ENCODE peak calls at places on chromosomes 12 and 14, in four cellular contexts. C, T, O and P are unnamed samples.

GRCh38 chr12:111330800-111331752 is 37.8 kb downstream of the PHETA1 start:
- DNase-seq in C (no peak), T (no peak), O (no peak), P (no peak)

GRCh38 chr12:94671917-94672316 is 21.6 kb upstream of the TMCC3 start:
- DNase-seq in C (no peak), T (no peak), O (no peak), P (no peak)

GRCh38 chr14:99513946-99514551 is 32.8 kb downstream of the CCNK start:
- DNase-seq in C (no peak), T (no peak), O (no peak), P (no peak)

GRCh38 chr12:13001725-13002040 is 1.6 kb upstream of the HEBP1 start:
- DNase-seq in C (no peak), T (no peak), O (no peak), P (no peak)

GRCh38 chr12:51593539-51593938 is 2.5 kb downstream of the SCN8A start:
- DNase-seq in C (peak; percentile 16), T (no peak), O (no peak), P (peak; percentile 17)

GRCh38 chr12:72471806-72472205 is 199.6 kb downstream of the TRHDE start:
- DNase-seq in C (no peak), T (no peak), O (no peak), P (no peak)

GRCh38 chr14:68291820-68292219 is 472.2 kb downstream of the RAD51B start:
- DNase-seq in C (no peak), T (no peak), O (no peak), P (no peak)

GRCh38 chr14:77026166-77026929 is 2.2 kb downstream of the IRF2BPL start:
- DNase-seq in C (peak; percentile 12), T (peak; percentile 75), O (peak; percentile 67), P (no peak)

GRCh38 chr12:132275110-132275531 is 54.3 kb downstream of the GALNT9 start:
- DNase-seq in C (no peak), T (peak; percentile 67), O (peak; percentile 13), P (no peak)

GRCh38 chr14:38481939-38482678 is 226.2 kb upstream of the CLEC14A start:
- DNase-seq in C (no peak), T (no peak), O (no peak), P (peak; percentile 16)
- H3K9me3 ChIP-seq in C (no peaks in the 10 kb centered on the region), T (peaks cover 11% of the 10 kb centered on the region), O (no peaks in the 10 kb centered on the region), P (no peaks in the 10 kb centered on the region)

GRCh38 chr14:69710378-69710777 is 56.6 kb upstream of the SRSF5 start:
- DNase-seq in C (no peak), T (no peak), O (no peak), P (no peak)
- H3K4me1 ChIP-seq in C (peaks cover 9% of the 10 kb centered on the region), T (peaks cover 32% of the 10 kb centered on the region), O (peaks cover 34% of the 10 kb centered on the region), P (peaks cover 17% of the 10 kb centered on the region)

DNA sequence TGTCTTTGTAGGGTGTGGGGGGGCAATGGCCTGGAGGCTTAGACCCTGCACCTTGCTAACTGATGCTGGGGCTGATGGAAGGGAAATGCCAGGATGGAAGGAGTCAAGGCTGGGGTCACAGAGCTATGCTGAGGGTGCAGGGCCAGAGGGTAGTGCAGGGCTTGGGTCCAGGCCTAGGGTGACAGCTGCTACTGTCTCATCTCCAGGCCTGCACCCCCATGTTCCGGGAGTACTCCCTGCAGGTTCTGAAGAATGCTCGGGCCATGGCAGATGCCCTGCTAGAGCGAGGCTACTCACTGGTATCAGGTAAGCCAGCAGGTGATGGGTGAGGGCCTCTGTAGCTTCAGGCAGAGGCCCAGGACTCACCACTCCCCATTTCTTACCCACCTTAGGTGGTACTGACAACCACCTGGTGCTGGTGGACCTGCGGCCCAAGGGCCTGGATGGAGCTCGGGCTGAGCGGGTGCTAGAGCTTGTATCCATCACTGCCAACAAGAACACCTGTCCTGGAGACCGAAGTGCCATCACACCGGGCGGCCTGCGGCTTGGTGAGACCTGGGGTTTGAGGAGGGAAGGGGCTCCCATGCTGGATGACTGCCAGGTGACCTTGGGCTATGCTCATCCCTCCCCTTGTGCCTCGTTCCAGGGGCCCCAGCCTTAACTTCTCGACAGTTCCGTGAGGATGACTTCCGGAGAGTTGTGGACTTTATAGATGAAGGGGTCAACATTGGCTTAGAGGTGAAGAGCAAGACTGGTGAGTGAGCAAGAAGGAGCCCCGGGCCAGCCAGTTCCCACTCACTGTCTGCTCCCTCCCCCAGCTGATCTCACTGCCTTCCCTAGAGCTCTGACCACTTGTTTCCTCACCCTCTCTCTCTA is 4.1 kb downstream of the SHMT2 start:
- DNase-seq in C (no peak), T (peak; percentile 53), O (no peak), P (no peak)
- H3K36me3 ChIP-seq in C (peaks cover 23% of the 10 kb centered on the region), T (no peaks in the 10 kb centered on the region), O (peaks cover 7% of the 10 kb centered on the region), P (peaks cover 28% of the 10 kb centered on the region)

GRCh38 chr14:26068060-26068459 is 529.8 kb downstream of the NOVA1 start:
- DNase-seq in C (no peak), T (no peak), O (no peak), P (no peak)
- H3K9me3 ChIP-seq in C (no peaks in the 10 kb centered on the region), T (no peaks in the 10 kb centered on the region), O (no peaks in the 10 kb centered on the region), P (no peaks in the 10 kb centered on the region)

GRCh38 chr14:59127437-59127732 is 61.1 kb upstream of the DAAM1 start:
- DNase-seq in C (no peak), T (no peak), O (no peak), P (no peak)

GRCh38 chr14:59123975-59124374 is 64.5 kb upstream of the DAAM1 start:
- DNase-seq in C (no peak), T (no peak), O (no peak), P (no peak)

GRCh38 chr14:59126714-59127436 is 61.6 kb upstream of the DAAM1 start:
- DNase-seq in C (peak; percentile 13), T (no peak), O (no peak), P (peak; percentile 62)

GRCh38 chr14:59123526-59123925 is 64.9 kb upstream of the DAAM1 start:
- DNase-seq in C (no peak), T (no peak), O (no peak), P (no peak)

GRCh38 chr14:59125156-59125555 is 63.3 kb upstream of the DAAM1 start:
- DNase-seq in C (no peak), T (no peak), O (no peak), P (no peak)
- H3K4me1 ChIP-seq in C (no peaks in the 10 kb centered on the region), T (no peaks in the 10 kb centered on the region), O (no peaks in the 10 kb centered on the region), P (no peaks in the 10 kb centered on the region)

GRCh38 chr12:10705655-10706054 is 17.5 kb downstream of the YBX3 start:
- DNase-seq in C (no peak), T (no peak), O (no peak), P (no peak)
- H3K36me3 ChIP-seq in C (peaks cover 18% of the 10 kb centered on the region), T (no peaks in the 10 kb centered on the region), O (peaks cover 42% of the 10 kb centered on the region), P (no peaks in the 10 kb centered on the region)